ENCODE peak calls at places on chromosome 9, in eight cellular contexts. One of them, this sample, is unnamed.

GRCh38 chr9:77475641-77476473 is 172.3 kb downstream of the GNA14 start:
- DNase-seq in CD8-positive, alpha-beta T cell: peak; percentile 42
- DNase-seq in PC-9: no peak
- DNase-seq in sigmoid colon: no peak
- DNase-seq in naive thymus-derived CD4-positive, alpha-beta T cell: peak; percentile 43
- DNase-seq in uterus: no peak
- DNase-seq in lower lobe of right lung: no peak
- DNase-seq in endodermal cell: no peak
- DNase-seq in this sample: peak; percentile 26

GRCh38 chr9:6132650-6133049 is 83.0 kb upstream of the IL33 start:
- DNase-seq in naive thymus-derived CD4-positive, alpha-beta T cell: no peak
- DNase-seq in endodermal cell: no peak
- DNase-seq in lower lobe of right lung: no peak
- DNase-seq in sigmoid colon: no peak
- DNase-seq in uterus: no peak
- DNase-seq in PC-9: no peak
- DNase-seq in CD8-positive, alpha-beta T cell: no peak
- DNase-seq in this sample: no peak

GRCh38 chr9:99018653-99019052 is 74.9 kb downstream of the COL15A1 start:
- DNase-seq in PC-9: no peak
- DNase-seq in endodermal cell: no peak
- DNase-seq in lower lobe of right lung: no peak
- DNase-seq in CD8-positive, alpha-beta T cell: no peak
- DNase-seq in naive thymus-derived CD4-positive, alpha-beta T cell: no peak
- DNase-seq in uterus: no peak
- DNase-seq in sigmoid colon: no peak
- DNase-seq in this sample: no peak

GRCh38 chr9:136058152-136058483 is 37.0 kb downstream of the NACC2 start:
- DNase-seq in naive thymus-derived CD4-positive, alpha-beta T cell: no peak
- DNase-seq in sigmoid colon: no peak
- DNase-seq in PC-9: no peak
- DNase-seq in endodermal cell: no peak
- DNase-seq in lower lobe of right lung: no peak
- DNase-seq in uterus: no peak
- DNase-seq in CD8-positive, alpha-beta T cell: no peak
- DNase-seq in this sample: peak; percentile 70

GRCh38 chr9:95773061-95773433 is 102.4 kb upstream of the ERCC6L2 start:
- DNase-seq in PC-9: no peak
- DNase-seq in lower lobe of right lung: no peak
- DNase-seq in endodermal cell: no peak
- DNase-seq in sigmoid colon: no peak
- DNase-seq in CD8-positive, alpha-beta T cell: no peak
- DNase-seq in uterus: no peak
- DNase-seq in naive thymus-derived CD4-positive, alpha-beta T cell: no peak
- DNase-seq in this sample: no peak

GRCh38 chr9:95344735-95345134 is 27.2 kb upstream of the FANCC start:
- DNase-seq in naive thymus-derived CD4-positive, alpha-beta T cell: no peak
- DNase-seq in sigmoid colon: no peak
- DNase-seq in endodermal cell: no peak
- DNase-seq in uterus: no peak
- DNase-seq in lower lobe of right lung: no peak
- DNase-seq in PC-9: no peak
- DNase-seq in CD8-positive, alpha-beta T cell: no peak
- DNase-seq in this sample: no peak

GRCh38 chr9:134123764-134124128 is 12.1 kb upstream of the WDR5 start:
- DNase-seq in endodermal cell: no peak
- DNase-seq in naive thymus-derived CD4-positive, alpha-beta T cell: no peak
- DNase-seq in lower lobe of right lung: no peak
- DNase-seq in uterus: no peak
- DNase-seq in sigmoid colon: no peak
- DNase-seq in PC-9: no peak
- DNase-seq in CD8-positive, alpha-beta T cell: no peak
- DNase-seq in this sample: peak; percentile 37

GRCh38 chr9:135355466-135356420 is 123.8 kb upstream of the PPP1R26 start:
- DNase-seq in CD8-positive, alpha-beta T cell: no peak
- DNase-seq in PC-9: no peak
- DNase-seq in naive thymus-derived CD4-positive, alpha-beta T cell: no peak
- DNase-seq in uterus: no peak
- DNase-seq in sigmoid colon: no peak
- DNase-seq in lower lobe of right lung: no peak
- DNase-seq in endodermal cell: no peak
- DNase-seq in this sample: no peak

GRCh38 chr9:134406366-134407122 is 80.3 kb downstream of the RXRA start:
- DNase-seq in CD8-positive, alpha-beta T cell: no peak
- DNase-seq in naive thymus-derived CD4-positive, alpha-beta T cell: no peak
- DNase-seq in uterus: no peak
- DNase-seq in endodermal cell: no peak
- DNase-seq in sigmoid colon: no peak
- DNase-seq in lower lobe of right lung: no peak
- DNase-seq in PC-9: peak; percentile 65
- DNase-seq in this sample: peak; percentile 78

GRCh38 chr9:114423181-114423580 is 35.4 kb upstream of the AKNA start:
- DNase-seq in CD8-positive, alpha-beta T cell: no peak
- DNase-seq in PC-9: no peak
- DNase-seq in sigmoid colon: peak; percentile 53
- DNase-seq in naive thymus-derived CD4-positive, alpha-beta T cell: no peak
- DNase-seq in uterus: no peak
- DNase-seq in lower lobe of right lung: no peak
- DNase-seq in endodermal cell: no peak
- DNase-seq in this sample: no peak

GRCh38 chr9:85872444-85872843 is 68.5 kb upstream of the NAA35 start:
- DNase-seq in lower lobe of right lung: no peak
- DNase-seq in naive thymus-derived CD4-positive, alpha-beta T cell: no peak
- DNase-seq in sigmoid colon: no peak
- DNase-seq in endodermal cell: no peak
- DNase-seq in uterus: no peak
- DNase-seq in PC-9: no peak
- DNase-seq in CD8-positive, alpha-beta T cell: no peak
- DNase-seq in this sample: no peak

GRCh38 chr9:95107001-95107749 is 210.3 kb downstream of the FANCC start:
- DNase-seq in naive thymus-derived CD4-positive, alpha-beta T cell: no peak
- DNase-seq in PC-9: no peak
- DNase-seq in endodermal cell: no peak
- DNase-seq in CD8-positive, alpha-beta T cell: no peak
- DNase-seq in uterus: peak; percentile 59
- DNase-seq in lower lobe of right lung: peak; percentile 26
- DNase-seq in sigmoid colon: peak; percentile 72
- DNase-seq in this sample: no peak

GRCh38 chr9:72586388-72587160 is 65.2 kb downstream of the TMC1 start:
- DNase-seq in lower lobe of right lung: no peak
- DNase-seq in naive thymus-derived CD4-positive, alpha-beta T cell: no peak
- DNase-seq in endodermal cell: no peak
- DNase-seq in uterus: no peak
- DNase-seq in CD8-positive, alpha-beta T cell: peak; percentile 23
- DNase-seq in sigmoid colon: no peak
- DNase-seq in PC-9: peak; percentile 89
- DNase-seq in this sample: no peak

GRCh38 chr9:105608685-105609598 is 51.0 kb downstream of the FKTN start:
- DNase-seq in PC-9: peak; percentile 55
- DNase-seq in lower lobe of right lung: no peak
- DNase-seq in sigmoid colon: no peak
- DNase-seq in endodermal cell: peak; percentile 41
- DNase-seq in uterus: no peak
- DNase-seq in naive thymus-derived CD4-positive, alpha-beta T cell: peak; percentile 28
- DNase-seq in CD8-positive, alpha-beta T cell: no peak
- DNase-seq in this sample: peak; percentile 32

GRCh38 chr9:34501889-34502425 is 20.8 kb downstream of the ENHO start:
- DNase-seq in naive thymus-derived CD4-positive, alpha-beta T cell: no peak
- DNase-seq in uterus: peak; percentile 45
- DNase-seq in endodermal cell: peak; percentile 81
- DNase-seq in lower lobe of right lung: peak; percentile 78
- DNase-seq in CD8-positive, alpha-beta T cell: no peak
- DNase-seq in PC-9: no peak
- DNase-seq in sigmoid colon: peak; percentile 89
- DNase-seq in this sample: peak; percentile 78

GRCh38 chr9:102867488-102867887 is 127.6 kb upstream of the CYLC2 start:
- DNase-seq in PC-9: peak; percentile 33
- DNase-seq in CD8-positive, alpha-beta T cell: no peak
- DNase-seq in naive thymus-derived CD4-positive, alpha-beta T cell: no peak
- DNase-seq in sigmoid colon: no peak
- DNase-seq in endodermal cell: no peak
- DNase-seq in lower lobe of right lung: no peak
- DNase-seq in uterus: no peak
- DNase-seq in this sample: no peak

GRCh38 chr9:12817702-12818101 is 42.9 kb downstream of the LURAP1L start:
- DNase-seq in sigmoid colon: peak; percentile 71
- DNase-seq in CD8-positive, alpha-beta T cell: no peak
- DNase-seq in naive thymus-derived CD4-positive, alpha-beta T cell: no peak
- DNase-seq in lower lobe of right lung: peak; percentile 73
- DNase-seq in uterus: no peak
- DNase-seq in PC-9: peak; percentile 58
- DNase-seq in endodermal cell: peak; percentile 68
- DNase-seq in this sample: no peak

GRCh38 chr9:70420267-70421019 is 6.0 kb upstream of the KLF9 start:
- DNase-seq in CD8-positive, alpha-beta T cell: peak; percentile 47
- DNase-seq in sigmoid colon: peak; percentile 99
- DNase-seq in naive thymus-derived CD4-positive, alpha-beta T cell: no peak
- DNase-seq in uterus: peak; percentile 96
- DNase-seq in PC-9: no peak
- DNase-seq in lower lobe of right lung: peak; percentile 92
- DNase-seq in endodermal cell: peak; percentile 94
- DNase-seq in this sample: peak; percentile 80

DNA sequence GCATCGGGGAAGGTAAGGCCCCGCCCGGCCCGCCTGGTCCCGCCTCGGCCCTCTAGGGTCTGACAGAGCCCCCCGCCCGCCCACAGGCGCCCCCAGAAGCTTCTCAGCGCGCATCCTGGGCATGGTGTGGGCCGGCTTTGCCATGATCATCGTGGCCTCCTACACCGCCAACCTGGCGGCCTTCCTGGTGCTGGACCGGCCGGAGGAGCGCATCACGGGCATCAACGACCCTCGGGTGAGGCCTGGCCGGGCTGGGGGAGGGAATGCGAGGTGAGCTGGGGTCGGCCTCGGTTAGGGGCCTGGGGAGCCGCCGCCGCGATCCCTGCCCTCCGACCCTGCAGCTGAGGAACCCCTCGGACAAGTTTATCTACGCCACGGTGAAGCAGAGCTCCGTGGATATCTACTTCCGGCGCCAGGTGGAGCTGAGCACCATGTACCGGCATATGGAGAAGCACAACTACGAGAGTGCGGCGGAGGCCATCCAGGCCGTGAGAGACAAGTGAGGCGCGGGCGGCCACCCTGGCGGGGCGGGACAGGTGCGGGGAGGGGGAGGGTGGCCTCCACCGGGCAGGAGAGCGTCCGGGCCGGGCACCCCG is 7.2 kb downstream of the LRRC26 start:
- DNase-seq in sigmoid colon: no peak
- DNase-seq in lower lobe of right lung: no peak
- DNase-seq in endodermal cell: peak; percentile 80
- DNase-seq in naive thymus-derived CD4-positive, alpha-beta T cell: no peak
- DNase-seq in PC-9: no peak
- DNase-seq in CD8-positive, alpha-beta T cell: no peak
- DNase-seq in uterus: no peak
- DNase-seq in this sample: peak; percentile 87
- H3K4me3 ChIP-seq in sigmoid colon: no peak overlapping the region
- H3K4me3 ChIP-seq in lower lobe of right lung: peak overlapping the region; percentile 43
- H3K4me3 ChIP-seq in endodermal cell: no peak overlapping the region
- H3K4me3 ChIP-seq in naive thymus-derived CD4-positive, alpha-beta T cell: no peak overlapping the region
- H3K4me3 ChIP-seq in PC-9: no peak overlapping the region
- H3K4me3 ChIP-seq in CD8-positive, alpha-beta T cell: no peak overlapping the region
- H3K4me3 ChIP-seq in uterus: no peak overlapping the region
- H3K4me3 ChIP-seq in this sample: peak overlapping the region; percentile 46

GRCh38 chr9:126055386-126055785 is 271.2 kb upstream of the MVB12B start:
- DNase-seq in endodermal cell: no peak
- DNase-seq in CD8-positive, alpha-beta T cell: no peak
- DNase-seq in sigmoid colon: peak; percentile 50
- DNase-seq in uterus: no peak
- DNase-seq in lower lobe of right lung: no peak
- DNase-seq in naive thymus-derived CD4-positive, alpha-beta T cell: no peak
- DNase-seq in PC-9: peak; percentile 76
- DNase-seq in this sample: no peak
- H3K27me3 ChIP-seq in endodermal cell: no peaks in the 10 kb centered on the region
- H3K27me3 ChIP-seq in CD8-positive, alpha-beta T cell: no peaks in the 10 kb centered on the region
- H3K27me3 ChIP-seq in sigmoid colon: no peaks in the 10 kb centered on the region
- H3K27me3 ChIP-seq in uterus: no peaks in the 10 kb centered on the region
- H3K27me3 ChIP-seq in lower lobe of right lung: peaks cover 35% of the 10 kb centered on the region
- H3K27me3 ChIP-seq in naive thymus-derived CD4-positive, alpha-beta T cell: no peaks in the 10 kb centered on the region
- H3K27me3 ChIP-seq in PC-9: peaks cover 3% of the 10 kb centered on the region
- H3K27me3 ChIP-seq in this sample: no peaks in the 10 kb centered on the region

DNA sequence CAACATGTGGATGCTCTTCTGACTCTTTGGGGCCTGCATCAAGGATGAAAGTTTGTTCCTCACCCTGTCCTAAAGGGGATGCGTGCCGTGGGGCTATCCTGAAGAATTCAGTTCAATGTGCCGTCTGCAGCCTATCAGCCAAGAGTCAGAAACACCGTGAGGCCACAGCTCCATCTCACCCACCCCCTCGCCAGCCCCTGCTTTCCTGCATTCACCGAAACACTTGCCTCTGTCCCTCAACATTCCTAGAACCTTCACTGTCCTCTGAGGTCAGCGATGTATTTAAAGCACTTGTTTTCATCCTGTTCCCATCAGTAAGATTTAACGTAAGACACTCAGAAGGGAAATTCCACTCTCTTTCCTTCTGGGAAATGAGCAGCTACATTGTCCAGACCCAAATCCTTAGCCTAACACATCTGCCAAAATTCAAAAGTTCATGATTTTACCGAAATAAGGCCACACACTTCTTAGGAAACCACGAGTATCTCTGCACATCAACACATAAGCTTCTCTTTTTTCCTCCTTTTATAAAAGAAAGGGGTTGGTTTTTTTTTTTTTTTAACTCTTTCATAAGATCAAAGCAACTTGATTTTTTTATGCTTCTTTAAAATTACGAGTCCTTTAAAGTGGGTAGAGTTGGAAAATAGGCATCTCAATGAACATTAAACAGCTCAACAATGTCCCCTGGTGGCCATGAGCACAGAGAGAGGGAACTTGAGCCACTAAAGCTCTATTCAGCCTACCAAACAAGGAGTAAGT is 100.7 kb downstream of the SUSD1 start:
- DNase-seq in uterus: peak; percentile 64
- DNase-seq in sigmoid colon: peak; percentile 79
- DNase-seq in naive thymus-derived CD4-positive, alpha-beta T cell: peak; percentile 75
- DNase-seq in lower lobe of right lung: peak; percentile 52
- DNase-seq in endodermal cell: peak; percentile 85
- DNase-seq in CD8-positive, alpha-beta T cell: peak; percentile 75
- DNase-seq in PC-9: peak; percentile 62
- DNase-seq in this sample: peak; percentile 51
- H3K4me3 ChIP-seq in uterus: peak overlapping the region; percentile 2
- H3K4me3 ChIP-seq in sigmoid colon: peak overlapping the region; percentile 5
- H3K4me3 ChIP-seq in naive thymus-derived CD4-positive, alpha-beta T cell: no peak overlapping the region
- H3K4me3 ChIP-seq in lower lobe of right lung: no peak overlapping the region
- H3K4me3 ChIP-seq in endodermal cell: no peak overlapping the region
- H3K4me3 ChIP-seq in CD8-positive, alpha-beta T cell: no peak overlapping the region
- H3K4me3 ChIP-seq in PC-9: no peak overlapping the region
- H3K4me3 ChIP-seq in this sample: no peak overlapping the region

GRCh38 chr9:109725460-109725859 is 54.5 kb upstream of the PALM2AKAP2 start:
- DNase-seq in PC-9: no peak
- DNase-seq in endodermal cell: no peak
- DNase-seq in naive thymus-derived CD4-positive, alpha-beta T cell: no peak
- DNase-seq in sigmoid colon: no peak
- DNase-seq in uterus: no peak
- DNase-seq in CD8-positive, alpha-beta T cell: no peak
- DNase-seq in lower lobe of right lung: no peak
- DNase-seq in this sample: no peak
- H3K27me3 ChIP-seq in PC-9: no peaks in the 10 kb centered on the region
- H3K27me3 ChIP-seq in endodermal cell: no peaks in the 10 kb centered on the region
- H3K27me3 ChIP-seq in naive thymus-derived CD4-positive, alpha-beta T cell: no peaks in the 10 kb centered on the region
- H3K27me3 ChIP-seq in sigmoid colon: no peaks in the 10 kb centered on the region
- H3K27me3 ChIP-seq in uterus: no peaks in the 10 kb centered on the region
- H3K27me3 ChIP-seq in CD8-positive, alpha-beta T cell: no peaks in the 10 kb centered on the region
- H3K27me3 ChIP-seq in lower lobe of right lung: no peaks in the 10 kb centered on the region
- H3K27me3 ChIP-seq in this sample: no peaks in the 10 kb centered on the region

This sample was measured in H7.